ENCODE peak calls at places on chromosomes 12 and 14, in eight cellular contexts. V is NCI-H2029 treated with DMSO at 0.1 percent for 48 hours, L is C1 segment of cervical spinal cord, P is thyroid gland, H is left ventricle myocardium superior, S is Kasumi-1, T is NCI-H460, J is RWPE1. I is an unnamed sample.
A peak's percentile ranks its signal among the peaks of the same experiment; 100 is the strongest.

GRCh38 chr14:33794791-33795300 is 156.0 kb downstream of the EGLN3 start:
- DNase-seq in J (peak; percentile 13), P (no peak), V (no peak), L (no peak), T (no peak), S (no peak), H (no peak), I (no peak)

GRCh38 chr12:85130631-85131030 is 94.5 kb downstream of the LRRIQ1 start:
- DNase-seq in L (no peak), J (no peak), H (no peak), V (no peak), T (no peak), S (no peak), P (no peak), I (no peak)

GRCh38 chr12:12551115-12551514 is 11.5 kb downstream of the DUSP16 start:
- DNase-seq in P (no peak), L (no peak), J (no peak), H (no peak), T (no peak), S (no peak), V (no peak), I (no peak)

GRCh38 chr12:52949413-52950331 is 754 bp downstream of the KRT18 start:
- DNase-seq in S (no peak), V (peak; percentile 95), T (peak; percentile 94), H (no peak), P (peak; percentile 75), J (peak; percentile 95), L (no peak), I (no peak)

GRCh38 chr12:42039146-42039545 is 105.5 kb downstream of the GXYLT1 start:
- DNase-seq in L (no peak), V (no peak), P (no peak), J (peak; percentile 74), H (no peak), T (no peak), S (no peak), I (no peak)

GRCh38 chr12:49901986-49902385 is 1.7 kb downstream of the FAIM2 start:
- DNase-seq in H (no peak), S (no peak), P (no peak), T (no peak), V (no peak), J (no peak), L (no peak), I (no peak)

GRCh38 chr14:91394105-91395081 is 23.2 kb downstream of the CCDC88C start:
- DNase-seq in T (no peak), S (no peak), L (no peak), P (no peak), H (no peak), J (no peak), V (no peak), I (no peak)

GRCh38 chr14:53249059-53249458 is 95.9 kb upstream of the DDHD1 start:
- DNase-seq in P (no peak), V (no peak), L (no peak), S (no peak), H (no peak), T (no peak), J (no peak), I (no peak)

GRCh38 chr12:24950231-24950834 is 1.4 kb upstream of the BCAT1 start:
- DNase-seq in S (no peak), L (no peak), P (no peak), J (no peak), V (no peak), H (no peak), T (no peak), I (no peak)

GRCh38 chr12:25581067-25581466 is 28.0 kb upstream of the LMNTD1 start:
- DNase-seq in V (no peak), S (no peak), T (no peak), L (no peak), P (no peak), J (no peak), H (no peak), I (no peak)

GRCh38 chr12:124497658-124498057 is 69.8 kb downstream of the NCOR2 start:
- DNase-seq in P (no peak), V (no peak), H (peak; percentile 85), L (no peak), J (peak; percentile 62), S (no peak), T (no peak), I (no peak)

GRCh38 chr12:120643574-120643973 is 3.1 kb downstream of the CABP1 start:
- DNase-seq in H (no peak), S (no peak), T (no peak), L (no peak), V (no peak), J (no peak), P (no peak), I (no peak)

GRCh38 chr12:75722714-75723200 is 211.3 kb upstream of the KRR1 start:
- DNase-seq in L (no peak), V (peak; percentile 38), S (peak; percentile 90), P (peak; percentile 59), J (peak; percentile 53), H (no peak), T (peak; percentile 72), I (no peak)

GRCh38 chr14:63616015-63616414 is 25.7 kb downstream of the WDR89 start:
- DNase-seq in L (no peak), V (no peak), T (no peak), H (no peak), P (peak; percentile 18), J (no peak), S (no peak), I (no peak)

GRCh38 chr14:31954991-31955390 is 122.1 kb upstream of the ARHGAP5 start:
- DNase-seq in L (no peak), J (no peak), V (no peak), H (no peak), T (no peak), S (no peak), P (no peak), I (no peak)

GRCh38 chr14:59354666-59355065 is 110.5 kb downstream of the GPR135 start:
- DNase-seq in T (no peak), V (no peak), J (peak; percentile 92), L (no peak), H (no peak), S (no peak), P (no peak), I (no peak)

GRCh38 chr12:32755051-32755653 is 545 bp downstream of the YARS2 start:
- DNase-seq in P (peak; percentile 50), S (peak; percentile 62), H (peak; percentile 71), L (peak; percentile 60), J (peak; percentile 80), V (peak; percentile 41), T (peak; percentile 74), I (peak; percentile 73)

GRCh38 chr14:106518054-106518943 is 991.9 kb downstream of the TMEM121 start:
- DNase-seq in S (no peak), P (no peak), L (no peak), T (no peak), H (peak; percentile 67), J (no peak), V (no peak), I (no peak)

GRCh38 chr14:67446371-67447032 is 34.5 kb upstream of the PLEK2 start:
- DNase-seq in L (no peak), H (peak; percentile 69), S (no peak), J (no peak), P (peak; percentile 69), V (no peak), T (no peak), I (no peak)

GRCh38 chr14:33836203-33836894 is 114.5 kb downstream of the EGLN3 start:
- DNase-seq in L (no peak), S (no peak), T (no peak), J (no peak), H (no peak), V (peak; percentile 100), P (no peak), I (no peak)

GRCh38 chr14:55274144-55274543 is 2.9 kb downstream of the FBXO34 start:
- DNase-seq in T (no peak), P (no peak), J (no peak), L (no peak), S (no peak), H (no peak), V (no peak), I (no peak)

GRCh38 chr14:74816124-74816523 is 53.0 kb downstream of the YLPM1 start:
- DNase-seq in P (no peak), L (no peak), J (no peak), T (no peak), S (no peak), H (no peak), V (no peak), I (no peak)

GRCh38 chr12:9940370-9940769 is 8.2 kb upstream of the CLEC2A start:
- DNase-seq in P (no peak), T (peak; percentile 1), J (no peak), H (no peak), L (no peak), S (peak; percentile 36), V (no peak), I (no peak)

GRCh38 chr12:113580437-113580836 is 108.8 kb upstream of the LHX5 start:
- DNase-seq in L (no peak), J (no peak), P (no peak), V (no peak), T (no peak), H (no peak), S (no peak), I (no peak)

GRCh38 chr12:19245126-19245525 is 115.6 kb downstream of the PLEKHA5 start:
- DNase-seq in P (no peak), V (no peak), S (peak; percentile 84), L (no peak), H (no peak), J (no peak), T (no peak), I (no peak)

GRCh38 chr12:69007858-69008314 is 74.9 kb upstream of the CPM start:
- DNase-seq in J (peak; percentile 48), L (no peak), V (peak; percentile 44), H (no peak), T (no peak), P (no peak), S (no peak), I (no peak)

GRCh38 chr14:104224516-104225281 is 86.3 kb downstream of the KIF26A start:
- DNase-seq in L (no peak), V (no peak), T (no peak), P (no peak), S (no peak), H (peak; percentile 61), J (no peak), I (peak; percentile 49)

GRCh38 chr12:77005699-77006098 is 59.7 kb downstream of the E2F7 start:
- DNase-seq in H (no peak), S (no peak), P (no peak), T (no peak), L (no peak), V (no peak), J (no peak), I (no peak)

GRCh38 chr12:6295187-6295811 is 15.2 kb upstream of the PLEKHG6 start:
- DNase-seq in P (peak; percentile 1), T (no peak), V (peak; percentile 16), H (no peak), J (peak; percentile 89), S (no peak), L (no peak), I (no peak)

GRCh38 chr12:96221391-96221790 is 27.2 kb downstream of the ELK3 start:
- DNase-seq in L (no peak), V (no peak), J (no peak), S (no peak), H (no peak), T (no peak), P (no peak), I (no peak)

GRCh38 chr12:50542448-50542847 is 37.7 kb downstream of the DIP2B start:
- DNase-seq in L (no peak), P (no peak), S (no peak), V (no peak), T (peak; percentile 22), J (peak; percentile 73), H (no peak), I (no peak)

GRCh38 chr12:123513805-123514204 is 19.7 kb downstream of the RILPL1 start:
- DNase-seq in S (no peak), V (no peak), T (no peak), H (peak; percentile 42), J (no peak), P (peak; percentile 55), L (no peak), I (no peak)

GRCh38 chr12:8089718-8090117 is 7.6 kb downstream of the NECAP1 start:
- DNase-seq in H (no peak), P (no peak), T (no peak), V (no peak), S (no peak), L (no peak), J (no peak), I (no peak)

GRCh38 chr14:61109288-61109687 is 128.2 kb downstream of the SLC38A6 start:
- DNase-seq in L (no peak), S (peak; percentile 72), T (no peak), V (no peak), H (no peak), P (no peak), J (no peak), I (no peak)

I was measured in neural crest cell.